ENCODE peak calls at places on chromosomes 16 and 17, in seven cellular contexts. K is hypothalamus; G is NCI-H2029 treated with DMSO at 0.1 percent for 48 hours; M is lung; A is activated CD4-positive, alpha-beta memory T cell treated with anti-CD3 and anti-CD28 coated beads, Interleukin-2, amount 10 ng/mL, durations not matched to agents 7 days and 5 days; H is stimulated activated CD4-positive, alpha-beta T cell treated with anti-CD3 and anti-CD28 coated beads, Interleukin-2, amount 100 ng/mL, for 48 hours; D is RPMI7951. T is an unnamed sample.

GRCh38 chr16:2942045-2942444 is 22.0 kb upstream of the KREMEN2 start:
- DNase-seq in K (no peak), G (no peak), M (no peak), A (no peak), H (no peak), D (no peak), T (no peak)

GRCh38 chr17:36468903-36469635 is 17.4 kb upstream of the ZNHIT3 start:
- DNase-seq in K (no peak), G (no peak), M (no peak), A (no peak), H (no peak), D (no peak), T (no peak)

GRCh38 chr17:29495011-29495410 is 71.8 kb downstream of the ABHD15 start:
- DNase-seq in K (no peak), G (no peak), M (no peak), A (no peak), H (no peak), D (no peak), T (no peak)

GRCh38 chr16:66874079-66874775 is 6.1 kb upstream of the PDP2 start:
- DNase-seq in K (no peak), G (no peak), M (no peak), A (peak), H (no peak), D (peak), T (peak)

GRCh38 chr17:4529533-4530152 is 25.5 kb downstream of the MYBBP1A start:
- DNase-seq in K (no peak), G (no peak), M (no peak), A (no peak), H (no peak), D (no peak), T (no peak)

GRCh38 chr17:60451965-60452364 is 29.7 kb downstream of the CHCT1 start:
- DNase-seq in K (no peak), G (no peak), M (no peak), A (no peak), H (no peak), D (no peak), T (no peak)

GRCh38 chr16:58027341-58028167 is 2.0 kb downstream of the MMP15 start:
- DNase-seq in K (no peak), G (no peak), M (peak), A (no peak), H (no peak), D (peak), T (no peak)

GRCh38 chr16:56617212-56618085 is 8.1 kb upstream of the MT1E start:
- DNase-seq in K (no peak), G (no peak), M (peak), A (peak), H (peak), D (peak), T (no peak)